ENCODE peak calls at places on chromosomes 13 and 19, in eight cellular contexts. R, T, I, L, K, O, V and S are unnamed samples.

GRCh38 chr19:47228168-47228936 is 2.6 kb downstream of the BBC3 start:
- DNase-seq in R (no peak), T (peak), I (no peak), L (peak), K (peak), O (peak), V (peak), S (peak)

GRCh38 chr13:113951246-113951999 is 22.5 kb downstream of the C13orf46 start:
- DNase-seq in R (no peak), T (peak), I (no peak), L (peak), K (no peak), O (peak), V (peak), S (peak)

GRCh38 chr19:41531438-41532311 is 44.3 kb upstream of the CEACAM21 start:
- DNase-seq in R (no peak), T (no peak), I (no peak), L (no peak), K (no peak), O (peak), V (peak), S (no peak)

GRCh38 chr19:3098515-3099346 is 4.6 kb downstream of the GNA11 start:
- DNase-seq in R (no peak), T (no peak), I (no peak), L (no peak), K (no peak), O (peak), V (peak), S (no peak)

GRCh38 chr13:24627090-24627714 is 53.0 kb upstream of the ATP12A start:
- DNase-seq in R (peak), T (peak), I (no peak), L (peak), K (peak), O (no peak), V (no peak), S (peak)

GRCh38 chr19:916645-917322 is 349 bp upstream of the KISS1R start:
- DNase-seq in R (no peak), T (peak), I (no peak), L (peak), K (no peak), O (no peak), V (peak), S (no peak)

GRCh38 chr13:104597554-104598240 is 1531.5 kb upstream of the SLC10A2 start:
- DNase-seq in R (no peak), T (no peak), I (no peak), L (no peak), K (no peak), O (no peak), V (no peak), S (no peak)

GRCh38 chr13:69970521-69970920 is 137.1 kb upstream of the ATXN8OS start:
- DNase-seq in R (no peak), T (no peak), I (no peak), L (no peak), K (no peak), O (no peak), V (no peak), S (no peak)

GRCh38 chr13:50457430-50458393 is 385.8 kb downstream of the DLEU7 start:
- DNase-seq in R (no peak), T (no peak), I (no peak), L (no peak), K (no peak), O (no peak), V (no peak), S (no peak)

GRCh38 chr13:44810067-44810840 is 179.0 kb downstream of the NUFIP1 start:
- DNase-seq in R (no peak), T (no peak), I (no peak), L (peak), K (no peak), O (peak), V (peak), S (no peak)

GRCh38 chr13:38348890-38349289 is 761 bp upstream of the UFM1 start:
- DNase-seq in R (no peak), T (no peak), I (no peak), L (peak), K (no peak), O (no peak), V (peak), S (no peak)

GRCh38 chr19:13079542-13079986 is 23.1 kb downstream of the LYL1 start:
- DNase-seq in R (no peak), T (no peak), I (no peak), L (no peak), K (no peak), O (peak), V (no peak), S (peak)

GRCh38 chr13:59112375-59112774 is 1051.4 kb downstream of the DIAPH3 start:
- DNase-seq in R (no peak), T (no peak), I (peak), L (no peak), K (no peak), O (peak), V (peak), S (no peak)

GRCh38 chr13:114339779-114340534 is 25.7 kb downstream of the CHAMP1 start:
- DNase-seq in R (no peak), T (no peak), I (no peak), L (no peak), K (no peak), O (no peak), V (no peak), S (no peak)

GRCh38 chr13:24313449-24313848 is 4.1 kb downstream of the C1QTNF9 start:
- DNase-seq in R (no peak), T (no peak), I (no peak), L (no peak), K (no peak), O (no peak), V (no peak), S (no peak)

GRCh38 chr13:21749410-21749809 is 78.5 kb downstream of the FGF9 start:
- DNase-seq in R (no peak), T (no peak), I (peak), L (no peak), K (no peak), O (no peak), V (no peak), S (no peak)

GRCh38 chr19:51514866-51515481 is 13.4 kb upstream of the SIGLEC12 start:
- DNase-seq in R (no peak), T (no peak), I (peak), L (peak), K (no peak), O (no peak), V (no peak), S (no peak)

GRCh38 chr19:51186323-51186722 is 38.6 kb upstream of the CD33 start:
- DNase-seq in R (no peak), T (no peak), I (no peak), L (no peak), K (no peak), O (no peak), V (no peak), S (no peak)

GRCh38 chr19:36169084-36169760 is 17.0 kb upstream of the COX7A1 start:
- DNase-seq in R (no peak), T (no peak), I (no peak), L (no peak), K (no peak), O (no peak), V (no peak), S (no peak)

GRCh38 chr13:101394597-101394996 is 21.7 kb downstream of the NALCN start:
- DNase-seq in R (no peak), T (no peak), I (no peak), L (no peak), K (no peak), O (no peak), V (no peak), S (no peak)

GRCh38 chr19:51387924-51388389 is at the start of gene LIM2:
- DNase-seq in R (no peak), T (no peak), I (no peak), L (no peak), K (no peak), O (no peak), V (no peak), S (no peak)

GRCh38 chr19:57068921-57069697 is 50.7 kb upstream of the USP29 start:
- DNase-seq in R (no peak), T (peak), I (no peak), L (no peak), K (no peak), O (no peak), V (peak), S (peak)

GRCh38 chr19:48351341-48351752 is 12.4 kb downstream of the TMEM143 start:
- DNase-seq in R (no peak), T (peak), I (no peak), L (peak), K (peak), O (peak), V (peak), S (peak)

GRCh38 chr19:32671883-32672282 is 3.1 kb downstream of the ANKRD27 start:
- DNase-seq in R (no peak), T (no peak), I (no peak), L (no peak), K (no peak), O (no peak), V (no peak), S (no peak)

GRCh38 chr13:106540613-106541012 is 5.2 kb upstream of the EFNB2 start:
- DNase-seq in R (no peak), T (no peak), I (no peak), L (no peak), K (no peak), O (no peak), V (no peak), S (no peak)

GRCh38 chr13:93355094-93355493 is 128.5 kb downstream of the GPC6 start:
- DNase-seq in R (no peak), T (no peak), I (no peak), L (no peak), K (no peak), O (no peak), V (no peak), S (no peak)

GRCh38 chr13:103349664-103350063 is 283.4 kb upstream of the SLC10A2 start:
- DNase-seq in R (no peak), T (no peak), I (no peak), L (peak), K (no peak), O (peak), V (peak), S (peak)

GRCh38 chr13:76828316-76828741 is 57.9 kb downstream of the KCTD12 start:
- DNase-seq in R (no peak), T (no peak), I (no peak), L (no peak), K (no peak), O (no peak), V (no peak), S (no peak)

GRCh38 chr13:73913043-73913740 is 221.0 kb downstream of the KLF12 start:
- DNase-seq in R (no peak), T (no peak), I (no peak), L (no peak), K (no peak), O (no peak), V (no peak), S (no peak)

GRCh38 chr13:110712081-110712848 is 1.2 kb upstream of the ING1 start:
- DNase-seq in R (peak), T (peak), I (peak), L (peak), K (peak), O (peak), V (peak), S (peak)

DNA sequence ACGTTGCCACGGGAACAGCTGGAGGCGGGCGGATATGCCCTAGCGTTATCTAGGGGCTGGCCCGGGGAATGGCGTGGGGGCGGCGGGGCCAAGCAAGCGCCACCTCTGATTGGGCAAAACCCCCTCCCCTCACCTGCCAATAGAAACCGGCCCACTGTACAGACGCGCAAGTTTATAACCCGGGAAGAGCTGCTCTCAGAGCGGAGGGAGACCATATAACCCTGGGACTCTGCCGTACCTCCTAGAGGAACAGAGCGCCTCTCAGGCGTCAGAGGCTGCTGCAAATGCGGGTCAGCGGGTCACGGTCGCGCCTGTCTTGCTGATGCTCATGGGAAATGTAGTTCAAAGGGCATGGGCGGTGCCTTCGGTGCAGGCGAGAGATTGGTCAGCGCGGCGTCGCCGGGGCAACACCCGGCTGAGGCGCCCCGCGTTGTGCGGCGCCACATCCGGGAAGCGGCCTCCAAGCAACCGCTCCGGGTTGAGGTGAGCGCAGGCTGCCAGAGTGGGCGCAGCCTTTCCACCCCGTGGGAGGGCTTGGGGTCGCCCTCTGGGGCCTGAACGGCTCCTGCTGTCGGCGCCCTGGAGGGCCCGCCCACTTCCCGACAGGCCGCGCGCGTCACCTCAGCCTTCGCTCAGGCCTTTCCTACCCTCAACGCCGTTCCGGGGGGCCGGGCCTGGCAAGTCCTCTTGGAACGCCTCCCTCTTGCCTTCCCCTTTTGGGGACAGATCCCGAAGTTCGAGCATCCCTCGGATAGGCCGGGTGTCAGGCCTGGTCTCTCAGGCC is at the start of gene ZNF446:
- DNase-seq in R (peak), T (peak), I (peak), L (peak), K (peak), O (peak), V (peak), S (peak)
- TF ChIP-seq CTCF in R (no peak), T (no peak), I (no peak), L (no peak), K (no peak), O (no peak), V (no peak), S (no peak)

GRCh38 chr13:75691183-75691582 is 55.1 kb downstream of the LMO7 start:
- DNase-seq in R (no peak), T (no peak), I (no peak), L (no peak), K (no peak), O (no peak), V (no peak), S (no peak)

GRCh38 chr13:75687145-75687763 is 51.1 kb downstream of the LMO7 start:
- DNase-seq in R (no peak), T (no peak), I (no peak), L (peak), K (no peak), O (no peak), V (no peak), S (no peak)

GRCh38 chr13:75689686-75690085 is 53.6 kb downstream of the LMO7 start:
- DNase-seq in R (no peak), T (no peak), I (no peak), L (no peak), K (no peak), O (no peak), V (no peak), S (no peak)

GRCh38 chr13:75679459-75679858 is 43.3 kb downstream of the LMO7 start:
- DNase-seq in R (no peak), T (no peak), I (no peak), L (no peak), K (no peak), O (no peak), V (no peak), S (no peak)

GRCh38 chr13:75685239-75685697 is 49.1 kb downstream of the LMO7 start:
- DNase-seq in R (no peak), T (no peak), I (peak), L (no peak), K (no peak), O (no peak), V (no peak), S (no peak)
- TF ChIP-seq CTCF in R (no peak), T (no peak), I (peak), L (peak), K (no peak), O (no peak), V (no peak), S (no peak)

DNA sequence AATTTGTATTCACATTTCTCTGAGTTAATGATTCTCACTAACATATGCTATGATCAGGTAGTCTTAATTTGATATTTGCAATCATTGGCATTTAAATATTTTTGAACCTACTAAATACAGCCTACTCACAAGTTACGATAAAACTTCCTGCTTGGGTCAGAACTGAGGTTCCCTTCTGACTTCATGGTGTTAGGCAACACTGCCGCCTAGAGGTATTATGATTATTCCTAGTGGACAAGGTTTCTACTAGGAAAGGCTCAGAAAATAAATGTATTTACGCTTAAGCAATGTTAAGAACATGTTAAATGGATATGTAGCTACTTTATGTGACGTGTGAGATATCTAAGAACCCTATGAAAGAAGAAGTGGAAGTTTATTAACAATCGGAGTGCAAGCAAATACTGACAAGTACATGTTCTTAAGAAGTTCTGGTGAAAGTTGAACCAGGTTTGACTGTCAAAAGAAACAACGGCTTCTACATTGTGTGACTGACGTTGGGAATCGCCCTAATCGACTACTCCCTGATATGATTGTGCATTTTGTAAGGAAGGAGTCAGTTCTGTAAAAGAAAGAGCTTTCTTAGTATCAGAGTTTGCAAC is 1395.8 kb downstream of the SLITRK5 start:
- DNase-seq in R (no peak), T (peak), I (no peak), L (peak), K (peak), O (no peak), V (peak), S (no peak)
- TF ChIP-seq CTCF in R (peak), T (peak), I (peak), L (peak), K (peak), O (no peak), V (peak), S (peak)

GRCh38 chr19:53432088-53432661 is 391 bp downstream of the ZNF761 start:
- DNase-seq in R (peak), T (peak), I (no peak), L (peak), K (peak), O (peak), V (no peak), S (peak)

GRCh38 chr19:53431399-53432087 is at the start of gene ZNF761:
- DNase-seq in R (peak), T (peak), I (peak), L (peak), K (peak), O (peak), V (peak), S (peak)
- TF ChIP-seq CTCF in R (peak), T (no peak), I (peak), L (peak), K (peak), O (peak), V (peak), S (peak)

GRCh38 chr19:40407714-40408600 is 5.2 kb downstream of the PRX start:
- DNase-seq in R (no peak), T (no peak), I (no peak), L (no peak), K (no peak), O (no peak), V (no peak), S (no peak)

GRCh38 chr19:40398417-40399056 is 8.6 kb upstream of the HIPK4 start:
- DNase-seq in R (no peak), T (peak), I (no peak), L (peak), K (no peak), O (no peak), V (no peak), S (peak)

GRCh38 chr19:40400521-40400920 is 10.5 kb upstream of the HIPK4 start:
- DNase-seq in R (no peak), T (no peak), I (no peak), L (no peak), K (no peak), O (no peak), V (no peak), S (no peak)

GRCh38 chr19:40397568-40397906 is 7.6 kb upstream of the HIPK4 start:
- DNase-seq in R (no peak), T (no peak), I (no peak), L (no peak), K (no peak), O (no peak), V (no peak), S (no peak)

DNA sequence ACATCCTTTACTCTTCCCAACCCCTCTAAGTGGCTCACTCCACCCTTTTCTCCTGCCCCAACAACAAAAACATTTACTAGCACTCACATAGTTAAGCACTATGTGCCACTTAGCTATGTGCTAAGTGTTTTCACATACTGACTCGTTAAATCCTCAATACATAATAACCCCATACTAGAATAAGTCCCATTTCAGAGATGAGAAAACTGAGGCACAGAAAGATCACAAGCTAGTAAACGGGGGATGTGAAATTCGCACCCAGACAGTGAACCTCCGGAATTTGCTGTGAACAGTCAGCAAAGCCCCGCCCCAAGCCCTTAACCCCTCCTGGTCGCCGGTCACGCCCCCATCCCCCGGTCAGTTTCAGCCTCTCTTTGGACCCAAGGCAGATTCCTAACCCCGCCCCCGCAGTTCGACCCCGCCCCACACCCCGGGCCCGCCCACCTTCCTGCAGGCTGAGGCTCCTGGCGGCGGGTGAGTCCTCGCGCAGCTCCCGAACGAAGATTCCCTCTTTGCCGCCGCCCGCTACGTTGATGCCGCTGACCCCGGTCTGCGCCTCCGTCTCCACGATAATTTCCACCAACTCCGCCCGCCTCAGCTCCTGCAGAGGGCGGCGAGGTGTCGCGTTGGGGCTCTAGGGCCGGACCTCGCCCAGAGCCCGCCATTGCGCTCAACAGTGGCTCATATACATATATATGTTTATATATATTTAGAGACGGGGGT is 9.8 kb downstream of the PRX start:
- DNase-seq in R (peak), T (peak), I (peak), L (peak), K (peak), O (peak), V (peak), S (peak)
- TF ChIP-seq CTCF in R (no peak), T (no peak), I (no peak), L (no peak), K (no peak), O (no peak), V (no peak), S (no peak)